ENCODE peak calls at places on chromosomes 5 and 9, in nine cellular contexts. E is AG10803, V is NAMALWA, Y is neuronal stem cell, W is ureter, P is endothelial cell, L is Caki2, J is NCI-H2081, X is RPMI7951. Q is an unnamed sample.

GRCh38 chr9:110105107-110105506 is 102.9 kb downstream of the C9orf152 start:
- DNase-seq in E (peak), V (no peak), Y (no peak), W (no peak), P (no peak), L (no peak), J (no peak), X (no peak), Q (peak)

GRCh38 chr9:90884178-90884577 is 82.6 kb downstream of the SYK start:
- DNase-seq in E (no peak), V (no peak), Y (no peak), W (no peak), P (no peak), L (no peak), J (no peak), X (no peak), Q (no peak)

GRCh38 chr9:82489579-82489915 is 501.0 kb downstream of the SPATA31D1 start:
- DNase-seq in E (peak), V (no peak), Y (no peak), W (no peak), P (no peak), L (no peak), J (no peak), X (no peak), Q (peak)

GRCh38 chr9:93091056-93091452 is 5.0 kb upstream of the CARD19 start:
- DNase-seq in E (no peak), V (no peak), Y (no peak), W (peak), P (no peak), L (no peak), J (no peak), X (no peak), Q (no peak)

GRCh38 chr5:127959152-127959764 is 124.3 kb upstream of the SLC12A2 start:
- DNase-seq in E (peak), V (no peak), Y (no peak), W (peak), P (peak), L (peak), J (peak), X (peak), Q (peak)

GRCh38 chr9:87656485-87656884 is 69.4 kb upstream of the CTSL start:
- DNase-seq in E (no peak), V (no peak), Y (no peak), W (no peak), P (no peak), L (no peak), J (no peak), X (no peak), Q (peak)

GRCh38 chr9:116405321-116405720 is 251.7 kb downstream of the PAPPA start:
- DNase-seq in E (no peak), V (no peak), Y (no peak), W (no peak), P (no peak), L (peak), J (no peak), X (no peak), Q (no peak)

GRCh38 chr5:95537501-95537900 is 17.3 kb downstream of the SKIC3 start:
- DNase-seq in E (no peak), V (no peak), Y (no peak), W (no peak), P (no peak), L (no peak), J (no peak), X (no peak), Q (no peak)

GRCh38 chr5:1761453-1761755 is 38.2 kb downstream of the MRPL36 start:
- DNase-seq in E (no peak), V (no peak), Y (no peak), W (no peak), P (no peak), L (no peak), J (no peak), X (no peak), Q (no peak)

GRCh38 chr5:142145106-142145900 is 36.7 kb downstream of the NDFIP1 start:
- DNase-seq in E (peak), V (peak), Y (no peak), W (peak), P (peak), L (peak), J (peak), X (peak), Q (peak)

GRCh38 chr5:83562207-83562606 is 90.7 kb downstream of the VCAN start:
- DNase-seq in E (no peak), V (no peak), Y (no peak), W (no peak), P (no peak), L (no peak), J (no peak), X (no peak), Q (no peak)

GRCh38 chr5:98433673-98434072 is 339.8 kb upstream of the RGMB start:
- DNase-seq in E (peak), V (no peak), Y (no peak), W (no peak), P (no peak), L (no peak), J (no peak), X (no peak), Q (peak)

GRCh38 chr9:120447959-120448500 is 131.9 kb downstream of the CDK5RAP2 start:
- DNase-seq in E (no peak), V (no peak), Y (no peak), W (no peak), P (no peak), L (no peak), J (no peak), X (no peak), Q (no peak)

GRCh38 chr5:172407861-172408260 is 46.5 kb downstream of the SH3PXD2B start:
- DNase-seq in E (peak), V (no peak), Y (no peak), W (no peak), P (no peak), L (no peak), J (no peak), X (peak), Q (peak)

GRCh38 chr5:158433634-158434033 is 574.7 kb upstream of the CLINT1 start:
- DNase-seq in E (peak), V (no peak), Y (no peak), W (no peak), P (no peak), L (no peak), J (no peak), X (no peak), Q (no peak)

GRCh38 chr5:143781993-143782520 is 29.9 kb upstream of the HMHB1 start:
- DNase-seq in E (no peak), V (no peak), Y (no peak), W (no peak), P (no peak), L (no peak), J (no peak), X (no peak), Q (peak)

GRCh38 chr9:131562032-131562959 is 17.0 kb downstream of the PRRT1B start:
- DNase-seq in E (no peak), V (no peak), Y (no peak), W (no peak), P (no peak), L (no peak), J (no peak), X (peak), Q (peak)

GRCh38 chr5:136035837-136036236 is 7.0 kb downstream of the TGFBI start:
- DNase-seq in E (no peak), V (no peak), Y (no peak), W (no peak), P (no peak), L (no peak), J (no peak), X (no peak), Q (no peak)

GRCh38 chr5:55031492-55031891 is 7.4 kb downstream of the GZMK start:
- DNase-seq in E (no peak), V (no peak), Y (no peak), W (no peak), P (no peak), L (no peak), J (no peak), X (no peak), Q (no peak)

GRCh38 chr5:1318659-1319251 is 23.9 kb upstream of the TERT start:
- DNase-seq in E (no peak), V (no peak), Y (no peak), W (no peak), P (no peak), L (no peak), J (no peak), X (no peak), Q (no peak)

GRCh38 chr5:179836225-179837019 is 15.7 kb downstream of the SQSTM1 start:
- DNase-seq in E (no peak), V (peak), Y (no peak), W (no peak), P (no peak), L (peak), J (no peak), X (peak), Q (peak)

GRCh38 chr9:127154390-127155191 is 32.2 kb upstream of the ANGPTL2 start:
- DNase-seq in E (peak), V (peak), Y (no peak), W (peak), P (no peak), L (no peak), J (no peak), X (no peak), Q (peak)

GRCh38 chr9:120383999-120384924 is 195.7 kb downstream of the CDK5RAP2 start:
- DNase-seq in E (peak), V (no peak), Y (peak), W (no peak), P (no peak), L (no peak), J (peak), X (peak), Q (peak)

GRCh38 chr5:75566710-75567309 is 44.4 kb upstream of the ANKDD1B start:
- DNase-seq in E (peak), V (peak), Y (peak), W (no peak), P (no peak), L (peak), J (no peak), X (peak), Q (peak)

GRCh38 chr5:17090839-17091238 is 126.6 kb upstream of the BASP1 start:
- DNase-seq in E (no peak), V (no peak), Y (no peak), W (no peak), P (no peak), L (peak), J (no peak), X (no peak), Q (no peak)

GRCh38 chr9:134525841-134526797 is 115.5 kb upstream of the COL5A1 start:
- DNase-seq in E (peak), V (no peak), Y (no peak), W (peak), P (no peak), L (no peak), J (no peak), X (peak), Q (peak)

GRCh38 chr9:109172935-109173334 is 5.9 kb upstream of the FRRS1L start:
- DNase-seq in E (no peak), V (no peak), Y (no peak), W (no peak), P (no peak), L (no peak), J (no peak), X (no peak), Q (no peak)

Q was measured in EL.